ENCODE peak calls at places on chromosomes 13 and 19, in nine cellular contexts. One of them, this sample, is unnamed.

GRCh38 chr19:11033763-11034162 is 55.5 kb upstream of the LDLR start:
- DNase-seq in CD4-positive, CD25-positive, alpha-beta regulatory T cell: no peak
- DNase-seq in RWPE1: no peak
- DNase-seq in nucleus accumbens: no peak
- DNase-seq in NCI-H146: no peak
- DNase-seq in stimulated activated CD4-positive, alpha-beta T cell treated with anti-CD3 and anti-CD28 coated beads, Interleukin-15, amount 100 ng/mL, for 1 hour: no peak
- DNase-seq in dermis blood vessel endothelial cell: no peak
- DNase-seq in activated CD4-positive, CD25-positive, alpha-beta regulatory T cell treated with anti-CD3 and anti-CD28 coated beads, Interleukin-2, amount 50 U/mL, for 16 hours: no peak
- DNase-seq in GM12892: no peak
- DNase-seq in this sample: no peak

GRCh38 chr13:99665716-99666115 is 164.4 kb downstream of the TM9SF2 start:
- DNase-seq in CD4-positive, CD25-positive, alpha-beta regulatory T cell: no peak
- DNase-seq in RWPE1: no peak
- DNase-seq in nucleus accumbens: no peak
- DNase-seq in NCI-H146: no peak
- DNase-seq in stimulated activated CD4-positive, alpha-beta T cell treated with anti-CD3 and anti-CD28 coated beads, Interleukin-15, amount 100 ng/mL, for 1 hour: no peak
- DNase-seq in dermis blood vessel endothelial cell: no peak
- DNase-seq in activated CD4-positive, CD25-positive, alpha-beta regulatory T cell treated with anti-CD3 and anti-CD28 coated beads, Interleukin-2, amount 50 U/mL, for 16 hours: no peak
- DNase-seq in GM12892: no peak
- DNase-seq in this sample: no peak

GRCh38 chr13:92838786-92839185 is 387.8 kb upstream of the GPC6 start:
- DNase-seq in CD4-positive, CD25-positive, alpha-beta regulatory T cell: no peak
- DNase-seq in RWPE1: peak
- DNase-seq in nucleus accumbens: no peak
- DNase-seq in NCI-H146: no peak
- DNase-seq in stimulated activated CD4-positive, alpha-beta T cell treated with anti-CD3 and anti-CD28 coated beads, Interleukin-15, amount 100 ng/mL, for 1 hour: no peak
- DNase-seq in dermis blood vessel endothelial cell: no peak
- DNase-seq in activated CD4-positive, CD25-positive, alpha-beta regulatory T cell treated with anti-CD3 and anti-CD28 coated beads, Interleukin-2, amount 50 U/mL, for 16 hours: no peak
- DNase-seq in GM12892: no peak
- DNase-seq in this sample: no peak

GRCh38 chr19:38917921-38918491 is 6.0 kb upstream of the CCER2 start:
- DNase-seq in CD4-positive, CD25-positive, alpha-beta regulatory T cell: no peak
- DNase-seq in RWPE1: peak
- DNase-seq in nucleus accumbens: no peak
- DNase-seq in NCI-H146: no peak
- DNase-seq in stimulated activated CD4-positive, alpha-beta T cell treated with anti-CD3 and anti-CD28 coated beads, Interleukin-15, amount 100 ng/mL, for 1 hour: no peak
- DNase-seq in dermis blood vessel endothelial cell: peak
- DNase-seq in activated CD4-positive, CD25-positive, alpha-beta regulatory T cell treated with anti-CD3 and anti-CD28 coated beads, Interleukin-2, amount 50 U/mL, for 16 hours: no peak
- DNase-seq in GM12892: peak
- DNase-seq in this sample: no peak

GRCh38 chr19:31290926-31291590 is 58.2 kb downstream of the TSHZ3 start:
- DNase-seq in CD4-positive, CD25-positive, alpha-beta regulatory T cell: no peak
- DNase-seq in RWPE1: no peak
- DNase-seq in nucleus accumbens: peak
- DNase-seq in NCI-H146: no peak
- DNase-seq in stimulated activated CD4-positive, alpha-beta T cell treated with anti-CD3 and anti-CD28 coated beads, Interleukin-15, amount 100 ng/mL, for 1 hour: no peak
- DNase-seq in dermis blood vessel endothelial cell: no peak
- DNase-seq in activated CD4-positive, CD25-positive, alpha-beta regulatory T cell treated with anti-CD3 and anti-CD28 coated beads, Interleukin-2, amount 50 U/mL, for 16 hours: no peak
- DNase-seq in GM12892: no peak
- DNase-seq in this sample: no peak

GRCh38 chr19:10346509-10346908 is 7.1 kb upstream of the ICAM3 start:
- DNase-seq in CD4-positive, CD25-positive, alpha-beta regulatory T cell: no peak
- DNase-seq in RWPE1: no peak
- DNase-seq in nucleus accumbens: no peak
- DNase-seq in NCI-H146: no peak
- DNase-seq in stimulated activated CD4-positive, alpha-beta T cell treated with anti-CD3 and anti-CD28 coated beads, Interleukin-15, amount 100 ng/mL, for 1 hour: no peak
- DNase-seq in dermis blood vessel endothelial cell: no peak
- DNase-seq in activated CD4-positive, CD25-positive, alpha-beta regulatory T cell treated with anti-CD3 and anti-CD28 coated beads, Interleukin-2, amount 50 U/mL, for 16 hours: no peak
- DNase-seq in GM12892: no peak
- DNase-seq in this sample: no peak

GRCh38 chr13:37202264-37202663 is 96.8 kb upstream of the CSNK1A1L start:
- DNase-seq in CD4-positive, CD25-positive, alpha-beta regulatory T cell: no peak
- DNase-seq in RWPE1: no peak
- DNase-seq in nucleus accumbens: no peak
- DNase-seq in NCI-H146: no peak
- DNase-seq in stimulated activated CD4-positive, alpha-beta T cell treated with anti-CD3 and anti-CD28 coated beads, Interleukin-15, amount 100 ng/mL, for 1 hour: no peak
- DNase-seq in dermis blood vessel endothelial cell: no peak
- DNase-seq in activated CD4-positive, CD25-positive, alpha-beta regulatory T cell treated with anti-CD3 and anti-CD28 coated beads, Interleukin-2, amount 50 U/mL, for 16 hours: no peak
- DNase-seq in GM12892: no peak
- DNase-seq in this sample: no peak

GRCh38 chr19:50705422-50706019 is 14.1 kb downstream of the SHANK1 start:
- DNase-seq in CD4-positive, CD25-positive, alpha-beta regulatory T cell: no peak
- DNase-seq in RWPE1: peak
- DNase-seq in nucleus accumbens: no peak
- DNase-seq in NCI-H146: no peak
- DNase-seq in stimulated activated CD4-positive, alpha-beta T cell treated with anti-CD3 and anti-CD28 coated beads, Interleukin-15, amount 100 ng/mL, for 1 hour: no peak
- DNase-seq in dermis blood vessel endothelial cell: peak
- DNase-seq in activated CD4-positive, CD25-positive, alpha-beta regulatory T cell treated with anti-CD3 and anti-CD28 coated beads, Interleukin-2, amount 50 U/mL, for 16 hours: no peak
- DNase-seq in GM12892: no peak
- DNase-seq in this sample: peak

GRCh38 chr19:6264077-6264445 is 15.7 kb downstream of the MLLT1 start:
- DNase-seq in CD4-positive, CD25-positive, alpha-beta regulatory T cell: no peak
- DNase-seq in RWPE1: no peak
- DNase-seq in nucleus accumbens: no peak
- DNase-seq in NCI-H146: no peak
- DNase-seq in stimulated activated CD4-positive, alpha-beta T cell treated with anti-CD3 and anti-CD28 coated beads, Interleukin-15, amount 100 ng/mL, for 1 hour: no peak
- DNase-seq in dermis blood vessel endothelial cell: no peak
- DNase-seq in activated CD4-positive, CD25-positive, alpha-beta regulatory T cell treated with anti-CD3 and anti-CD28 coated beads, Interleukin-2, amount 50 U/mL, for 16 hours: no peak
- DNase-seq in GM12892: no peak
- DNase-seq in this sample: no peak

GRCh38 chr19:29084266-29084665 is 128.7 kb downstream of the UQCRFS1 start:
- DNase-seq in CD4-positive, CD25-positive, alpha-beta regulatory T cell: no peak
- DNase-seq in RWPE1: peak
- DNase-seq in nucleus accumbens: no peak
- DNase-seq in NCI-H146: no peak
- DNase-seq in stimulated activated CD4-positive, alpha-beta T cell treated with anti-CD3 and anti-CD28 coated beads, Interleukin-15, amount 100 ng/mL, for 1 hour: no peak
- DNase-seq in dermis blood vessel endothelial cell: no peak
- DNase-seq in activated CD4-positive, CD25-positive, alpha-beta regulatory T cell treated with anti-CD3 and anti-CD28 coated beads, Interleukin-2, amount 50 U/mL, for 16 hours: no peak
- DNase-seq in GM12892: no peak
- DNase-seq in this sample: no peak

GRCh38 chr19:4983346-4984105 is 14.6 kb downstream of the KDM4B start:
- DNase-seq in CD4-positive, CD25-positive, alpha-beta regulatory T cell: no peak
- DNase-seq in RWPE1: no peak
- DNase-seq in nucleus accumbens: no peak
- DNase-seq in NCI-H146: no peak
- DNase-seq in stimulated activated CD4-positive, alpha-beta T cell treated with anti-CD3 and anti-CD28 coated beads, Interleukin-15, amount 100 ng/mL, for 1 hour: no peak
- DNase-seq in dermis blood vessel endothelial cell: peak
- DNase-seq in activated CD4-positive, CD25-positive, alpha-beta regulatory T cell treated with anti-CD3 and anti-CD28 coated beads, Interleukin-2, amount 50 U/mL, for 16 hours: no peak
- DNase-seq in GM12892: no peak
- DNase-seq in this sample: no peak

GRCh38 chr13:30711375-30711774 is 24.0 kb upstream of the ALOX5AP start:
- DNase-seq in CD4-positive, CD25-positive, alpha-beta regulatory T cell: no peak
- DNase-seq in RWPE1: no peak
- DNase-seq in nucleus accumbens: no peak
- DNase-seq in NCI-H146: no peak
- DNase-seq in stimulated activated CD4-positive, alpha-beta T cell treated with anti-CD3 and anti-CD28 coated beads, Interleukin-15, amount 100 ng/mL, for 1 hour: no peak
- DNase-seq in dermis blood vessel endothelial cell: no peak
- DNase-seq in activated CD4-positive, CD25-positive, alpha-beta regulatory T cell treated with anti-CD3 and anti-CD28 coated beads, Interleukin-2, amount 50 U/mL, for 16 hours: no peak
- DNase-seq in GM12892: no peak
- DNase-seq in this sample: no peak

GRCh38 chr13:23985060-23985459 is 87.8 kb upstream of the C1QTNF9B start:
- DNase-seq in CD4-positive, CD25-positive, alpha-beta regulatory T cell: no peak
- DNase-seq in RWPE1: no peak
- DNase-seq in nucleus accumbens: no peak
- DNase-seq in NCI-H146: no peak
- DNase-seq in stimulated activated CD4-positive, alpha-beta T cell treated with anti-CD3 and anti-CD28 coated beads, Interleukin-15, amount 100 ng/mL, for 1 hour: no peak
- DNase-seq in dermis blood vessel endothelial cell: no peak
- DNase-seq in activated CD4-positive, CD25-positive, alpha-beta regulatory T cell treated with anti-CD3 and anti-CD28 coated beads, Interleukin-2, amount 50 U/mL, for 16 hours: no peak
- DNase-seq in GM12892: no peak
- DNase-seq in this sample: no peak

GRCh38 chr13:75581874-75582640 is 32.5 kb downstream of the UCHL3 start:
- DNase-seq in CD4-positive, CD25-positive, alpha-beta regulatory T cell: no peak
- DNase-seq in RWPE1: no peak
- DNase-seq in nucleus accumbens: no peak
- DNase-seq in NCI-H146: no peak
- DNase-seq in stimulated activated CD4-positive, alpha-beta T cell treated with anti-CD3 and anti-CD28 coated beads, Interleukin-15, amount 100 ng/mL, for 1 hour: no peak
- DNase-seq in dermis blood vessel endothelial cell: no peak
- DNase-seq in activated CD4-positive, CD25-positive, alpha-beta regulatory T cell treated with anti-CD3 and anti-CD28 coated beads, Interleukin-2, amount 50 U/mL, for 16 hours: no peak
- DNase-seq in GM12892: no peak
- DNase-seq in this sample: no peak

GRCh38 chr19:27733551-27734266 is 1479.2 kb downstream of the UQCRFS1 start:
- DNase-seq in CD4-positive, CD25-positive, alpha-beta regulatory T cell: no peak
- DNase-seq in RWPE1: no peak
- DNase-seq in nucleus accumbens: no peak
- DNase-seq in NCI-H146: no peak
- DNase-seq in stimulated activated CD4-positive, alpha-beta T cell treated with anti-CD3 and anti-CD28 coated beads, Interleukin-15, amount 100 ng/mL, for 1 hour: no peak
- DNase-seq in dermis blood vessel endothelial cell: no peak
- DNase-seq in activated CD4-positive, CD25-positive, alpha-beta regulatory T cell treated with anti-CD3 and anti-CD28 coated beads, Interleukin-2, amount 50 U/mL, for 16 hours: no peak
- DNase-seq in GM12892: no peak
- DNase-seq in this sample: no peak

GRCh38 chr19:8310342-8311055 is 2.3 kb upstream of the CD320 start:
- DNase-seq in CD4-positive, CD25-positive, alpha-beta regulatory T cell: no peak
- DNase-seq in RWPE1: no peak
- DNase-seq in nucleus accumbens: no peak
- DNase-seq in NCI-H146: no peak
- DNase-seq in stimulated activated CD4-positive, alpha-beta T cell treated with anti-CD3 and anti-CD28 coated beads, Interleukin-15, amount 100 ng/mL, for 1 hour: no peak
- DNase-seq in dermis blood vessel endothelial cell: no peak
- DNase-seq in activated CD4-positive, CD25-positive, alpha-beta regulatory T cell treated with anti-CD3 and anti-CD28 coated beads, Interleukin-2, amount 50 U/mL, for 16 hours: no peak
- DNase-seq in GM12892: no peak
- DNase-seq in this sample: no peak

GRCh38 chr19:8335343-8336071 is 7.6 kb downstream of the KANK3 start:
- DNase-seq in CD4-positive, CD25-positive, alpha-beta regulatory T cell: peak
- DNase-seq in RWPE1: no peak
- DNase-seq in nucleus accumbens: no peak
- DNase-seq in NCI-H146: peak
- DNase-seq in stimulated activated CD4-positive, alpha-beta T cell treated with anti-CD3 and anti-CD28 coated beads, Interleukin-15, amount 100 ng/mL, for 1 hour: no peak
- DNase-seq in dermis blood vessel endothelial cell: no peak
- DNase-seq in activated CD4-positive, CD25-positive, alpha-beta regulatory T cell treated with anti-CD3 and anti-CD28 coated beads, Interleukin-2, amount 50 U/mL, for 16 hours: no peak
- DNase-seq in GM12892: no peak
- DNase-seq in this sample: no peak

GRCh38 chr19:14818588-14818987 is 16.4 kb downstream of the OR7A5 start:
- DNase-seq in CD4-positive, CD25-positive, alpha-beta regulatory T cell: no peak
- DNase-seq in RWPE1: no peak
- DNase-seq in nucleus accumbens: no peak
- DNase-seq in NCI-H146: no peak
- DNase-seq in stimulated activated CD4-positive, alpha-beta T cell treated with anti-CD3 and anti-CD28 coated beads, Interleukin-15, amount 100 ng/mL, for 1 hour: no peak
- DNase-seq in dermis blood vessel endothelial cell: no peak
- DNase-seq in activated CD4-positive, CD25-positive, alpha-beta regulatory T cell treated with anti-CD3 and anti-CD28 coated beads, Interleukin-2, amount 50 U/mL, for 16 hours: no peak
- DNase-seq in GM12892: no peak
- DNase-seq in this sample: no peak

GRCh38 chr19:51460164-51460992 is 2.1 kb upstream of the SIGLEC8 start:
- DNase-seq in CD4-positive, CD25-positive, alpha-beta regulatory T cell: no peak
- DNase-seq in RWPE1: no peak
- DNase-seq in nucleus accumbens: no peak
- DNase-seq in NCI-H146: no peak
- DNase-seq in stimulated activated CD4-positive, alpha-beta T cell treated with anti-CD3 and anti-CD28 coated beads, Interleukin-15, amount 100 ng/mL, for 1 hour: no peak
- DNase-seq in dermis blood vessel endothelial cell: peak
- DNase-seq in activated CD4-positive, CD25-positive, alpha-beta regulatory T cell treated with anti-CD3 and anti-CD28 coated beads, Interleukin-2, amount 50 U/mL, for 16 hours: no peak
- DNase-seq in GM12892: no peak
- DNase-seq in this sample: no peak

GRCh38 chr13:99203601-99204579 is 3.2 kb downstream of the UBAC2 start:
- DNase-seq in CD4-positive, CD25-positive, alpha-beta regulatory T cell: no peak
- DNase-seq in RWPE1: no peak
- DNase-seq in nucleus accumbens: no peak
- DNase-seq in NCI-H146: no peak
- DNase-seq in stimulated activated CD4-positive, alpha-beta T cell treated with anti-CD3 and anti-CD28 coated beads, Interleukin-15, amount 100 ng/mL, for 1 hour: no peak
- DNase-seq in dermis blood vessel endothelial cell: no peak
- DNase-seq in activated CD4-positive, CD25-positive, alpha-beta regulatory T cell treated with anti-CD3 and anti-CD28 coated beads, Interleukin-2, amount 50 U/mL, for 16 hours: no peak
- DNase-seq in GM12892: no peak
- DNase-seq in this sample: no peak

GRCh38 chr13:74206061-74206561 is 71.9 kb upstream of the KLF12 start:
- DNase-seq in CD4-positive, CD25-positive, alpha-beta regulatory T cell: no peak
- DNase-seq in RWPE1: no peak
- DNase-seq in nucleus accumbens: no peak
- DNase-seq in NCI-H146: no peak
- DNase-seq in stimulated activated CD4-positive, alpha-beta T cell treated with anti-CD3 and anti-CD28 coated beads, Interleukin-15, amount 100 ng/mL, for 1 hour: no peak
- DNase-seq in dermis blood vessel endothelial cell: no peak
- DNase-seq in activated CD4-positive, CD25-positive, alpha-beta regulatory T cell treated with anti-CD3 and anti-CD28 coated beads, Interleukin-2, amount 50 U/mL, for 16 hours: no peak
- DNase-seq in GM12892: no peak
- DNase-seq in this sample: no peak

GRCh38 chr19:2810141-2811091 is 9.3 kb upstream of the ZNF554 start:
- DNase-seq in CD4-positive, CD25-positive, alpha-beta regulatory T cell: no peak
- DNase-seq in RWPE1: no peak
- DNase-seq in nucleus accumbens: no peak
- DNase-seq in NCI-H146: no peak
- DNase-seq in stimulated activated CD4-positive, alpha-beta T cell treated with anti-CD3 and anti-CD28 coated beads, Interleukin-15, amount 100 ng/mL, for 1 hour: no peak
- DNase-seq in dermis blood vessel endothelial cell: no peak
- DNase-seq in activated CD4-positive, CD25-positive, alpha-beta regulatory T cell treated with anti-CD3 and anti-CD28 coated beads, Interleukin-2, amount 50 U/mL, for 16 hours: no peak
- DNase-seq in GM12892: no peak
- DNase-seq in this sample: no peak

GRCh38 chr13:37598572-37598971 is at the start of gene POSTN:
- DNase-seq in CD4-positive, CD25-positive, alpha-beta regulatory T cell: no peak
- DNase-seq in RWPE1: no peak
- DNase-seq in nucleus accumbens: no peak
- DNase-seq in NCI-H146: no peak
- DNase-seq in stimulated activated CD4-positive, alpha-beta T cell treated with anti-CD3 and anti-CD28 coated beads, Interleukin-15, amount 100 ng/mL, for 1 hour: no peak
- DNase-seq in dermis blood vessel endothelial cell: peak
- DNase-seq in activated CD4-positive, CD25-positive, alpha-beta regulatory T cell treated with anti-CD3 and anti-CD28 coated beads, Interleukin-2, amount 50 U/mL, for 16 hours: no peak
- DNase-seq in GM12892: no peak
- DNase-seq in this sample: no peak

GRCh38 chr19:13051581-13052165 is 51.0 kb downstream of the LYL1 start:
- DNase-seq in CD4-positive, CD25-positive, alpha-beta regulatory T cell: no peak
- DNase-seq in RWPE1: peak
- DNase-seq in nucleus accumbens: no peak
- DNase-seq in NCI-H146: peak
- DNase-seq in stimulated activated CD4-positive, alpha-beta T cell treated with anti-CD3 and anti-CD28 coated beads, Interleukin-15, amount 100 ng/mL, for 1 hour: no peak
- DNase-seq in dermis blood vessel endothelial cell: no peak
- DNase-seq in activated CD4-positive, CD25-positive, alpha-beta regulatory T cell treated with anti-CD3 and anti-CD28 coated beads, Interleukin-2, amount 50 U/mL, for 16 hours: no peak
- DNase-seq in GM12892: no peak
- DNase-seq in this sample: peak

GRCh38 chr19:19420570-19421301 is 15.3 kb downstream of the GATAD2A start:
- DNase-seq in CD4-positive, CD25-positive, alpha-beta regulatory T cell: no peak
- DNase-seq in RWPE1: no peak
- DNase-seq in nucleus accumbens: no peak
- DNase-seq in NCI-H146: no peak
- DNase-seq in stimulated activated CD4-positive, alpha-beta T cell treated with anti-CD3 and anti-CD28 coated beads, Interleukin-15, amount 100 ng/mL, for 1 hour: no peak
- DNase-seq in dermis blood vessel endothelial cell: no peak
- DNase-seq in activated CD4-positive, CD25-positive, alpha-beta regulatory T cell treated with anti-CD3 and anti-CD28 coated beads, Interleukin-2, amount 50 U/mL, for 16 hours: no peak
- DNase-seq in GM12892: no peak
- DNase-seq in this sample: no peak

GRCh38 chr19:13207237-13208130 is 57.3 kb downstream of the IER2 start:
- DNase-seq in CD4-positive, CD25-positive, alpha-beta regulatory T cell: no peak
- DNase-seq in RWPE1: peak
- DNase-seq in nucleus accumbens: no peak
- DNase-seq in NCI-H146: no peak
- DNase-seq in stimulated activated CD4-positive, alpha-beta T cell treated with anti-CD3 and anti-CD28 coated beads, Interleukin-15, amount 100 ng/mL, for 1 hour: no peak
- DNase-seq in dermis blood vessel endothelial cell: peak
- DNase-seq in activated CD4-positive, CD25-positive, alpha-beta regulatory T cell treated with anti-CD3 and anti-CD28 coated beads, Interleukin-2, amount 50 U/mL, for 16 hours: no peak
- DNase-seq in GM12892: peak
- DNase-seq in this sample: no peak

GRCh38 chr19:52343548-52343947 is 7.5 kb downstream of the ZNF610 start:
- DNase-seq in CD4-positive, CD25-positive, alpha-beta regulatory T cell: peak
- DNase-seq in RWPE1: no peak
- DNase-seq in nucleus accumbens: peak
- DNase-seq in NCI-H146: peak
- DNase-seq in stimulated activated CD4-positive, alpha-beta T cell treated with anti-CD3 and anti-CD28 coated beads, Interleukin-15, amount 100 ng/mL, for 1 hour: peak
- DNase-seq in dermis blood vessel endothelial cell: peak
- DNase-seq in activated CD4-positive, CD25-positive, alpha-beta regulatory T cell treated with anti-CD3 and anti-CD28 coated beads, Interleukin-2, amount 50 U/mL, for 16 hours: peak
- DNase-seq in GM12892: peak
- DNase-seq in this sample: peak

GRCh38 chr19:18995804-18996241 is 37.5 kb downstream of the SUGP2 start:
- DNase-seq in CD4-positive, CD25-positive, alpha-beta regulatory T cell: no peak
- DNase-seq in RWPE1: peak
- DNase-seq in nucleus accumbens: peak
- DNase-seq in NCI-H146: peak
- DNase-seq in stimulated activated CD4-positive, alpha-beta T cell treated with anti-CD3 and anti-CD28 coated beads, Interleukin-15, amount 100 ng/mL, for 1 hour: no peak
- DNase-seq in dermis blood vessel endothelial cell: peak
- DNase-seq in activated CD4-positive, CD25-positive, alpha-beta regulatory T cell treated with anti-CD3 and anti-CD28 coated beads, Interleukin-2, amount 50 U/mL, for 16 hours: no peak
- DNase-seq in GM12892: peak
- DNase-seq in this sample: no peak

GRCh38 chr19:31255174-31255862 is 93.9 kb downstream of the TSHZ3 start:
- DNase-seq in CD4-positive, CD25-positive, alpha-beta regulatory T cell: no peak
- DNase-seq in RWPE1: no peak
- DNase-seq in nucleus accumbens: no peak
- DNase-seq in NCI-H146: no peak
- DNase-seq in stimulated activated CD4-positive, alpha-beta T cell treated with anti-CD3 and anti-CD28 coated beads, Interleukin-15, amount 100 ng/mL, for 1 hour: no peak
- DNase-seq in dermis blood vessel endothelial cell: no peak
- DNase-seq in activated CD4-positive, CD25-positive, alpha-beta regulatory T cell treated with anti-CD3 and anti-CD28 coated beads, Interleukin-2, amount 50 U/mL, for 16 hours: no peak
- DNase-seq in GM12892: no peak
- DNase-seq in this sample: no peak

GRCh38 chr19:36417752-36418286 is 625 bp downstream of the ZFP82 start:
- DNase-seq in CD4-positive, CD25-positive, alpha-beta regulatory T cell: no peak
- DNase-seq in RWPE1: no peak
- DNase-seq in nucleus accumbens: no peak
- DNase-seq in NCI-H146: no peak
- DNase-seq in stimulated activated CD4-positive, alpha-beta T cell treated with anti-CD3 and anti-CD28 coated beads, Interleukin-15, amount 100 ng/mL, for 1 hour: peak
- DNase-seq in dermis blood vessel endothelial cell: no peak
- DNase-seq in activated CD4-positive, CD25-positive, alpha-beta regulatory T cell treated with anti-CD3 and anti-CD28 coated beads, Interleukin-2, amount 50 U/mL, for 16 hours: no peak
- DNase-seq in GM12892: no peak
- DNase-seq in this sample: no peak